ENCODE peak calls at places on chromosomes 3 and 15, in eight cellular contexts. One of them, this sample, is unnamed.

GRCh38 chr15:48643776-48644497 is 1.6 kb downstream of the FBN1 start:
- DNase-seq in astrocyte of the spinal cord: no peak
- DNase-seq in LHCN-M2: no peak
- DNase-seq in psoas muscle: no peak
- DNase-seq in naive B cell: no peak
- DNase-seq in T follicular helper cell: no peak
- DNase-seq in Daoy: no peak
- DNase-seq in CD8-positive, alpha-beta memory T cell: no peak
- DNase-seq in this sample: no peak

GRCh38 chr15:48282186-48282585 is 49.0 kb upstream of the DUT start:
- DNase-seq in astrocyte of the spinal cord: peak; percentile 24
- DNase-seq in LHCN-M2: no peak
- DNase-seq in psoas muscle: no peak
- DNase-seq in naive B cell: no peak
- DNase-seq in T follicular helper cell: no peak
- DNase-seq in Daoy: no peak
- DNase-seq in CD8-positive, alpha-beta memory T cell: no peak
- DNase-seq in this sample: no peak

GRCh38 chr3:124078978-124079911 is 87.3 kb upstream of the ROPN1 start:
- DNase-seq in astrocyte of the spinal cord: peak; percentile 47
- DNase-seq in LHCN-M2: peak; percentile 31
- DNase-seq in psoas muscle: no peak
- DNase-seq in naive B cell: no peak
- DNase-seq in T follicular helper cell: no peak
- DNase-seq in Daoy: peak; percentile 31
- DNase-seq in CD8-positive, alpha-beta memory T cell: no peak
- DNase-seq in this sample: peak; percentile 52

GRCh38 chr3:13828501-13828900 is 51.4 kb downstream of the WNT7A start:
- DNase-seq in astrocyte of the spinal cord: no peak
- DNase-seq in LHCN-M2: no peak
- DNase-seq in psoas muscle: no peak
- DNase-seq in naive B cell: no peak
- DNase-seq in T follicular helper cell: no peak
- DNase-seq in Daoy: no peak
- DNase-seq in CD8-positive, alpha-beta memory T cell: no peak
- DNase-seq in this sample: no peak

GRCh38 chr3:174035317-174035886 is 637.9 kb downstream of the NLGN1 start:
- DNase-seq in astrocyte of the spinal cord: no peak
- DNase-seq in LHCN-M2: no peak
- DNase-seq in psoas muscle: no peak
- DNase-seq in naive B cell: no peak
- DNase-seq in T follicular helper cell: no peak
- DNase-seq in Daoy: no peak
- DNase-seq in CD8-positive, alpha-beta memory T cell: no peak
- DNase-seq in this sample: peak; percentile 33

GRCh38 chr15:52462806-52463360 is 65.8 kb downstream of the MYO5A start:
- DNase-seq in astrocyte of the spinal cord: no peak
- DNase-seq in LHCN-M2: no peak
- DNase-seq in psoas muscle: no peak
- DNase-seq in naive B cell: no peak
- DNase-seq in T follicular helper cell: no peak
- DNase-seq in Daoy: no peak
- DNase-seq in CD8-positive, alpha-beta memory T cell: no peak
- DNase-seq in this sample: no peak

GRCh38 chr15:48424076-48424475 is 92.8 kb downstream of the DUT start:
- DNase-seq in astrocyte of the spinal cord: no peak
- DNase-seq in LHCN-M2: no peak
- DNase-seq in psoas muscle: no peak
- DNase-seq in naive B cell: no peak
- DNase-seq in T follicular helper cell: no peak
- DNase-seq in Daoy: peak; percentile 41
- DNase-seq in CD8-positive, alpha-beta memory T cell: no peak
- DNase-seq in this sample: no peak

GRCh38 chr3:170709046-170709445 is 123.2 kb upstream of the SLC7A14 start:
- DNase-seq in astrocyte of the spinal cord: no peak
- DNase-seq in LHCN-M2: peak; percentile 72
- DNase-seq in psoas muscle: peak; percentile 45
- DNase-seq in naive B cell: no peak
- DNase-seq in T follicular helper cell: no peak
- DNase-seq in Daoy: no peak
- DNase-seq in CD8-positive, alpha-beta memory T cell: no peak
- DNase-seq in this sample: no peak

GRCh38 chr3:131731709-131732108 is 228.9 kb upstream of the MRPL3 start:
- DNase-seq in astrocyte of the spinal cord: no peak
- DNase-seq in LHCN-M2: no peak
- DNase-seq in psoas muscle: no peak
- DNase-seq in naive B cell: no peak
- DNase-seq in T follicular helper cell: no peak
- DNase-seq in Daoy: no peak
- DNase-seq in CD8-positive, alpha-beta memory T cell: no peak
- DNase-seq in this sample: no peak

GRCh38 chr3:30273304-30274072 is 332.9 kb upstream of the TGFBR2 start:
- DNase-seq in astrocyte of the spinal cord: peak; percentile 57
- DNase-seq in LHCN-M2: peak; percentile 57
- DNase-seq in psoas muscle: no peak
- DNase-seq in naive B cell: no peak
- DNase-seq in T follicular helper cell: no peak
- DNase-seq in Daoy: no peak
- DNase-seq in CD8-positive, alpha-beta memory T cell: no peak
- DNase-seq in this sample: peak; percentile 95

GRCh38 chr3:192409203-192409837 is 318.0 kb downstream of the FGF12 start:
- DNase-seq in astrocyte of the spinal cord: peak; percentile 47
- DNase-seq in LHCN-M2: no peak
- DNase-seq in psoas muscle: peak; percentile 39
- DNase-seq in naive B cell: no peak
- DNase-seq in T follicular helper cell: no peak
- DNase-seq in Daoy: peak; percentile 77
- DNase-seq in CD8-positive, alpha-beta memory T cell: no peak
- DNase-seq in this sample: no peak

GRCh38 chr3:52455283-52456168 is at the start of gene NISCH:
- DNase-seq in astrocyte of the spinal cord: peak; percentile 58
- DNase-seq in LHCN-M2: peak; percentile 72
- DNase-seq in psoas muscle: peak; percentile 94
- DNase-seq in naive B cell: peak; percentile 95
- DNase-seq in T follicular helper cell: peak; percentile 95
- DNase-seq in Daoy: peak; percentile 86
- DNase-seq in CD8-positive, alpha-beta memory T cell: peak; percentile 96
- DNase-seq in this sample: peak; percentile 62

GRCh38 chr15:98966036-98966787 is 41.4 kb downstream of the PGPEP1L start:
- DNase-seq in astrocyte of the spinal cord: no peak
- DNase-seq in LHCN-M2: no peak
- DNase-seq in psoas muscle: no peak
- DNase-seq in naive B cell: no peak
- DNase-seq in T follicular helper cell: no peak
- DNase-seq in Daoy: no peak
- DNase-seq in CD8-positive, alpha-beta memory T cell: no peak
- DNase-seq in this sample: no peak

GRCh38 chr3:55203006-55203405 is 275.1 kb upstream of the LRTM1 start:
- DNase-seq in astrocyte of the spinal cord: peak; percentile 73
- DNase-seq in LHCN-M2: peak; percentile 81
- DNase-seq in psoas muscle: no peak
- DNase-seq in naive B cell: no peak
- DNase-seq in T follicular helper cell: no peak
- DNase-seq in Daoy: peak; percentile 72
- DNase-seq in CD8-positive, alpha-beta memory T cell: no peak
- DNase-seq in this sample: no peak

GRCh38 chr15:41801850-41802455 is 25.9 kb upstream of the JMJD7 start:
- DNase-seq in astrocyte of the spinal cord: peak; percentile 50
- DNase-seq in LHCN-M2: peak; percentile 29
- DNase-seq in psoas muscle: no peak
- DNase-seq in naive B cell: no peak
- DNase-seq in T follicular helper cell: no peak
- DNase-seq in Daoy: no peak
- DNase-seq in CD8-positive, alpha-beta memory T cell: no peak
- DNase-seq in this sample: no peak

GRCh38 chr15:49187537-49188245 is 17.6 kb downstream of the GALK2 start:
- DNase-seq in astrocyte of the spinal cord: peak; percentile 20
- DNase-seq in LHCN-M2: peak; percentile 19
- DNase-seq in psoas muscle: no peak
- DNase-seq in naive B cell: no peak
- DNase-seq in T follicular helper cell: no peak
- DNase-seq in Daoy: no peak
- DNase-seq in CD8-positive, alpha-beta memory T cell: no peak
- DNase-seq in this sample: no peak

GRCh38 chr3:158532099-158532734 is 38.8 kb upstream of the MLF1 start:
- DNase-seq in astrocyte of the spinal cord: peak; percentile 56
- DNase-seq in LHCN-M2: peak; percentile 60
- DNase-seq in psoas muscle: no peak
- DNase-seq in naive B cell: no peak
- DNase-seq in T follicular helper cell: no peak
- DNase-seq in Daoy: peak; percentile 35
- DNase-seq in CD8-positive, alpha-beta memory T cell: no peak
- DNase-seq in this sample: peak; percentile 44

GRCh38 chr3:190175490-190175889 is 54.8 kb upstream of the P3H2 start:
- DNase-seq in astrocyte of the spinal cord: no peak
- DNase-seq in LHCN-M2: no peak
- DNase-seq in psoas muscle: no peak
- DNase-seq in naive B cell: no peak
- DNase-seq in T follicular helper cell: no peak
- DNase-seq in Daoy: no peak
- DNase-seq in CD8-positive, alpha-beta memory T cell: no peak
- DNase-seq in this sample: no peak

GRCh38 chr3:189794518-189794917 is 163.3 kb downstream of the TP63 start:
- DNase-seq in astrocyte of the spinal cord: no peak
- DNase-seq in LHCN-M2: no peak
- DNase-seq in psoas muscle: no peak
- DNase-seq in naive B cell: no peak
- DNase-seq in T follicular helper cell: no peak
- DNase-seq in Daoy: no peak
- DNase-seq in CD8-positive, alpha-beta memory T cell: no peak
- DNase-seq in this sample: no peak

GRCh38 chr15:56894601-56895000 is 23.8 kb upstream of the TCF12 start:
- DNase-seq in astrocyte of the spinal cord: no peak
- DNase-seq in LHCN-M2: no peak
- DNase-seq in psoas muscle: no peak
- DNase-seq in naive B cell: no peak
- DNase-seq in T follicular helper cell: no peak
- DNase-seq in Daoy: no peak
- DNase-seq in CD8-positive, alpha-beta memory T cell: no peak
- DNase-seq in this sample: no peak

GRCh38 chr3:42802876-42803799 is 1.2 kb downstream of the HIGD1A start:
- DNase-seq in astrocyte of the spinal cord: peak; percentile 43
- DNase-seq in LHCN-M2: peak; percentile 38
- DNase-seq in psoas muscle: no peak
- DNase-seq in naive B cell: no peak
- DNase-seq in T follicular helper cell: no peak
- DNase-seq in Daoy: peak; percentile 7
- DNase-seq in CD8-positive, alpha-beta memory T cell: no peak
- DNase-seq in this sample: peak; percentile 29

GRCh38 chr3:45026038-45026437 is at the start of gene CLEC3B:
- DNase-seq in astrocyte of the spinal cord: peak; percentile 57
- DNase-seq in LHCN-M2: peak; percentile 43
- DNase-seq in psoas muscle: peak; percentile 74
- DNase-seq in naive B cell: no peak
- DNase-seq in T follicular helper cell: no peak
- DNase-seq in Daoy: peak; percentile 34
- DNase-seq in CD8-positive, alpha-beta memory T cell: no peak
- DNase-seq in this sample: no peak

GRCh38 chr15:51093865-51094605 is 671 bp downstream of the TNFAIP8L3 start:
- DNase-seq in astrocyte of the spinal cord: peak; percentile 25
- DNase-seq in LHCN-M2: peak; percentile 54
- DNase-seq in psoas muscle: peak; percentile 56
- DNase-seq in naive B cell: no peak
- DNase-seq in T follicular helper cell: no peak
- DNase-seq in Daoy: peak; percentile 39
- DNase-seq in CD8-positive, alpha-beta memory T cell: no peak
- DNase-seq in this sample: no peak

GRCh38 chr3:197368821-197369220 is 70.4 kb upstream of the DLG1 start:
- DNase-seq in astrocyte of the spinal cord: no peak
- DNase-seq in LHCN-M2: no peak
- DNase-seq in psoas muscle: no peak
- DNase-seq in naive B cell: no peak
- DNase-seq in T follicular helper cell: no peak
- DNase-seq in Daoy: peak; percentile 19
- DNase-seq in CD8-positive, alpha-beta memory T cell: no peak
- DNase-seq in this sample: no peak

GRCh38 chr3:188683032-188683491 is 488.7 kb upstream of the TPRG1 start:
- DNase-seq in astrocyte of the spinal cord: peak; percentile 97
- DNase-seq in LHCN-M2: peak; percentile 89
- DNase-seq in psoas muscle: peak; percentile 32
- DNase-seq in naive B cell: no peak
- DNase-seq in T follicular helper cell: no peak
- DNase-seq in Daoy: peak; percentile 80
- DNase-seq in CD8-positive, alpha-beta memory T cell: no peak
- DNase-seq in this sample: no peak

GRCh38 chr3:37456270-37456708 is 281.9 kb upstream of the LRRFIP2 start:
- DNase-seq in astrocyte of the spinal cord: no peak
- DNase-seq in LHCN-M2: peak; percentile 20
- DNase-seq in psoas muscle: peak; percentile 79
- DNase-seq in naive B cell: no peak
- DNase-seq in T follicular helper cell: no peak
- DNase-seq in Daoy: peak; percentile 37
- DNase-seq in CD8-positive, alpha-beta memory T cell: no peak
- DNase-seq in this sample: peak; percentile 30

GRCh38 chr15:77543159-77543882 is 89.4 kb downstream of the LINGO1 start:
- DNase-seq in astrocyte of the spinal cord: peak; percentile 80
- DNase-seq in LHCN-M2: peak; percentile 78
- DNase-seq in psoas muscle: peak; percentile 86
- DNase-seq in naive B cell: peak; percentile 73
- DNase-seq in T follicular helper cell: peak; percentile 59
- DNase-seq in Daoy: peak; percentile 89
- DNase-seq in CD8-positive, alpha-beta memory T cell: peak; percentile 80
- DNase-seq in this sample: peak; percentile 83

GRCh38 chr3:108391917-108392585 is 95.7 kb downstream of the HHLA2 start:
- DNase-seq in astrocyte of the spinal cord: peak; percentile 70
- DNase-seq in LHCN-M2: peak; percentile 36
- DNase-seq in psoas muscle: no peak
- DNase-seq in naive B cell: no peak
- DNase-seq in T follicular helper cell: no peak
- DNase-seq in Daoy: peak; percentile 17
- DNase-seq in CD8-positive, alpha-beta memory T cell: no peak
- DNase-seq in this sample: no peak

GRCh38 chr15:78414608-78415250 is 23.3 kb upstream of the IREB2 start:
- DNase-seq in astrocyte of the spinal cord: no peak
- DNase-seq in LHCN-M2: no peak
- DNase-seq in psoas muscle: no peak
- DNase-seq in naive B cell: no peak
- DNase-seq in T follicular helper cell: no peak
- DNase-seq in Daoy: no peak
- DNase-seq in CD8-positive, alpha-beta memory T cell: no peak
- DNase-seq in this sample: no peak

GRCh38 chr3:31958721-31959152 is 22.3 kb downstream of the OSBPL10 start:
- DNase-seq in astrocyte of the spinal cord: no peak
- DNase-seq in LHCN-M2: no peak
- DNase-seq in psoas muscle: no peak
- DNase-seq in naive B cell: no peak
- DNase-seq in T follicular helper cell: no peak
- DNase-seq in Daoy: no peak
- DNase-seq in CD8-positive, alpha-beta memory T cell: no peak
- DNase-seq in this sample: no peak

GRCh38 chr3:110198717-110199587 is 861.6 kb upstream of the DPPA4 start:
- DNase-seq in astrocyte of the spinal cord: peak; percentile 8
- DNase-seq in LHCN-M2: no peak
- DNase-seq in psoas muscle: no peak
- DNase-seq in naive B cell: no peak
- DNase-seq in T follicular helper cell: no peak
- DNase-seq in Daoy: no peak
- DNase-seq in CD8-positive, alpha-beta memory T cell: peak; percentile 41
- DNase-seq in this sample: no peak

GRCh38 chr15:60582370-60583036 is 103.6 kb upstream of the ICE2 start:
- DNase-seq in astrocyte of the spinal cord: no peak
- DNase-seq in LHCN-M2: no peak
- DNase-seq in psoas muscle: no peak
- DNase-seq in naive B cell: no peak
- DNase-seq in T follicular helper cell: peak; percentile 33
- DNase-seq in Daoy: peak; percentile 68
- DNase-seq in CD8-positive, alpha-beta memory T cell: peak; percentile 80
- DNase-seq in this sample: no peak

GRCh38 chr3:64668582-64669510 is 19.0 kb downstream of the ADAMTS9 start:
- DNase-seq in astrocyte of the spinal cord: no peak
- DNase-seq in LHCN-M2: no peak
- DNase-seq in psoas muscle: no peak
- DNase-seq in naive B cell: no peak
- DNase-seq in T follicular helper cell: no peak
- DNase-seq in Daoy: no peak
- DNase-seq in CD8-positive, alpha-beta memory T cell: no peak
- DNase-seq in this sample: no peak

GRCh38 chr15:53446376-53446775 is 313.1 kb downstream of the WDR72 start:
- DNase-seq in astrocyte of the spinal cord: no peak
- DNase-seq in LHCN-M2: no peak
- DNase-seq in psoas muscle: no peak
- DNase-seq in naive B cell: no peak
- DNase-seq in T follicular helper cell: no peak
- DNase-seq in Daoy: no peak
- DNase-seq in CD8-positive, alpha-beta memory T cell: no peak
- DNase-seq in this sample: no peak

This sample was measured in SK-N-DZ.